ENCODE peak calls at places on chromosomes 12 and 14, in nine cellular contexts. One of them, this sample, is unnamed.

GRCh38 chr14:68789002-68789797 is 3.7 kb downstream of the ZFP36L1 start:
- DNase-seq in A549: peak
- DNase-seq in endothelial cell of umbilical vein: peak
- DNase-seq in GM12891: no peak
- DNase-seq in transverse colon: peak
- DNase-seq in prostate gland: peak
- DNase-seq in tibial nerve: peak
- DNase-seq in K562: peak
- DNase-seq in IMR-90: peak
- DNase-seq in this sample: no peak

GRCh38 chr12:52271157-52271556 is 3.3 kb upstream of the KRT86 start:
- DNase-seq in GM12891: no peak
- DNase-seq in endothelial cell of umbilical vein: no peak
- DNase-seq in transverse colon: no peak
- DNase-seq in A549: no peak
- DNase-seq in prostate gland: no peak
- DNase-seq in tibial nerve: no peak
- DNase-seq in IMR-90: peak
- DNase-seq in K562: no peak
- DNase-seq in this sample: no peak

GRCh38 chr14:96206461-96206860 is 1.8 kb downstream of the BDKRB2 start:
- DNase-seq in K562: no peak
- DNase-seq in prostate gland: peak
- DNase-seq in endothelial cell of umbilical vein: no peak
- DNase-seq in GM12891: no peak
- DNase-seq in A549: no peak
- DNase-seq in IMR-90: no peak
- DNase-seq in tibial nerve: no peak
- DNase-seq in transverse colon: peak
- DNase-seq in this sample: no peak

GRCh38 chr14:64826845-64827244 is 52.9 kb downstream of the SPTB start:
- DNase-seq in IMR-90: no peak
- DNase-seq in prostate gland: no peak
- DNase-seq in endothelial cell of umbilical vein: no peak
- DNase-seq in GM12891: no peak
- DNase-seq in A549: no peak
- DNase-seq in transverse colon: no peak
- DNase-seq in tibial nerve: no peak
- DNase-seq in K562: no peak
- DNase-seq in this sample: no peak

GRCh38 chr12:10220398-10221077 is 7.9 kb downstream of the GABARAPL1 start:
- DNase-seq in tibial nerve: peak
- DNase-seq in A549: no peak
- DNase-seq in IMR-90: peak
- DNase-seq in K562: no peak
- DNase-seq in prostate gland: peak
- DNase-seq in transverse colon: peak
- DNase-seq in GM12891: no peak
- DNase-seq in endothelial cell of umbilical vein: peak
- DNase-seq in this sample: no peak

GRCh38 chr12:106692896-106693295 is 81.6 kb upstream of the RIC8B start:
- DNase-seq in transverse colon: no peak
- DNase-seq in endothelial cell of umbilical vein: no peak
- DNase-seq in tibial nerve: no peak
- DNase-seq in IMR-90: no peak
- DNase-seq in prostate gland: no peak
- DNase-seq in GM12891: no peak
- DNase-seq in K562: no peak
- DNase-seq in A549: no peak
- DNase-seq in this sample: no peak

GRCh38 chr14:70707138-70708038 is 65.7 kb downstream of the TTC9 start:
- DNase-seq in prostate gland: no peak
- DNase-seq in tibial nerve: no peak
- DNase-seq in A549: peak
- DNase-seq in GM12891: no peak
- DNase-seq in endothelial cell of umbilical vein: no peak
- DNase-seq in K562: no peak
- DNase-seq in IMR-90: peak
- DNase-seq in transverse colon: no peak
- DNase-seq in this sample: peak

GRCh38 chr14:44795725-44796124 is 166.0 kb downstream of the KLHL28 start:
- DNase-seq in tibial nerve: no peak
- DNase-seq in prostate gland: no peak
- DNase-seq in A549: no peak
- DNase-seq in K562: no peak
- DNase-seq in transverse colon: no peak
- DNase-seq in IMR-90: peak
- DNase-seq in endothelial cell of umbilical vein: no peak
- DNase-seq in GM12891: no peak
- DNase-seq in this sample: no peak

GRCh38 chr12:69389836-69390235 is 30.3 kb downstream of the YEATS4 start:
- DNase-seq in IMR-90: peak
- DNase-seq in transverse colon: no peak
- DNase-seq in GM12891: no peak
- DNase-seq in K562: no peak
- DNase-seq in tibial nerve: no peak
- DNase-seq in endothelial cell of umbilical vein: peak
- DNase-seq in prostate gland: no peak
- DNase-seq in A549: peak
- DNase-seq in this sample: no peak

GRCh38 chr12:88572785-88573565 is 7.3 kb downstream of the KITLG start:
- DNase-seq in endothelial cell of umbilical vein: peak
- DNase-seq in GM12891: no peak
- DNase-seq in K562: no peak
- DNase-seq in A549: no peak
- DNase-seq in transverse colon: no peak
- DNase-seq in IMR-90: no peak
- DNase-seq in prostate gland: no peak
- DNase-seq in tibial nerve: no peak
- DNase-seq in this sample: no peak
- TF ChIP-seq POLR2A in endothelial cell of umbilical vein: no peak
- TF ChIP-seq POLR2A in GM12891: no peak
- TF ChIP-seq POLR2A in K562: no peak
- TF ChIP-seq POLR2A in A549: no peak
- TF ChIP-seq POLR2A in transverse colon: no peak
- TF ChIP-seq POLR2A in IMR-90: no peak
- TF ChIP-seq POLR2A in prostate gland: no peak
- TF ChIP-seq POLR2A in tibial nerve: no peak
- TF ChIP-seq POLR2A in this sample: no peak

GRCh38 chr12:55715169-55715764 is 579 bp upstream of the BLOC1S1 start:
- DNase-seq in A549: no peak
- DNase-seq in K562: no peak
- DNase-seq in endothelial cell of umbilical vein: no peak
- DNase-seq in IMR-90: no peak
- DNase-seq in tibial nerve: no peak
- DNase-seq in transverse colon: no peak
- DNase-seq in prostate gland: no peak
- DNase-seq in GM12891: no peak
- DNase-seq in this sample: no peak

GRCh38 chr12:55716582-55717396 is 943 bp downstream of the BLOC1S1 start:
- DNase-seq in K562: peak
- DNase-seq in GM12891: no peak
- DNase-seq in IMR-90: no peak
- DNase-seq in transverse colon: no peak
- DNase-seq in prostate gland: no peak
- DNase-seq in tibial nerve: no peak
- DNase-seq in A549: no peak
- DNase-seq in endothelial cell of umbilical vein: no peak
- DNase-seq in this sample: no peak

GRCh38 chr12:55717397-55718007 is 1.7 kb downstream of the BLOC1S1 start:
- DNase-seq in tibial nerve: no peak
- DNase-seq in transverse colon: peak
- DNase-seq in IMR-90: peak
- DNase-seq in GM12891: no peak
- DNase-seq in K562: peak
- DNase-seq in prostate gland: no peak
- DNase-seq in endothelial cell of umbilical vein: peak
- DNase-seq in A549: no peak
- DNase-seq in this sample: peak

GRCh38 chr12:55718020-55718419 is 2.2 kb upstream of the RDH5 start:
- DNase-seq in IMR-90: no peak
- DNase-seq in tibial nerve: no peak
- DNase-seq in K562: no peak
- DNase-seq in transverse colon: no peak
- DNase-seq in A549: no peak
- DNase-seq in GM12891: no peak
- DNase-seq in prostate gland: no peak
- DNase-seq in endothelial cell of umbilical vein: no peak
- DNase-seq in this sample: no peak

GRCh38 chr12:55715833-55716581 is at the start of gene BLOC1S1:
- DNase-seq in prostate gland: peak
- DNase-seq in transverse colon: peak
- DNase-seq in A549: peak
- DNase-seq in GM12891: peak
- DNase-seq in tibial nerve: peak
- DNase-seq in IMR-90: peak
- DNase-seq in K562: peak
- DNase-seq in endothelial cell of umbilical vein: peak
- DNase-seq in this sample: peak
- TF ChIP-seq POLR2A in prostate gland: peak
- TF ChIP-seq POLR2A in transverse colon: peak
- TF ChIP-seq POLR2A in A549: peak
- TF ChIP-seq POLR2A in GM12891: peak
- TF ChIP-seq POLR2A in tibial nerve: peak
- TF ChIP-seq POLR2A in IMR-90: no peak
- TF ChIP-seq POLR2A in K562: peak
- TF ChIP-seq POLR2A in endothelial cell of umbilical vein: no peak
- TF ChIP-seq POLR2A in this sample: peak

GRCh38 chr12:111085100-111085499 is 164.7 kb upstream of the MYL2 start:
- DNase-seq in prostate gland: no peak
- DNase-seq in K562: no peak
- DNase-seq in A549: no peak
- DNase-seq in transverse colon: no peak
- DNase-seq in IMR-90: no peak
- DNase-seq in GM12891: no peak
- DNase-seq in tibial nerve: no peak
- DNase-seq in endothelial cell of umbilical vein: no peak
- DNase-seq in this sample: no peak
- TF ChIP-seq POLR2A in prostate gland: no peak
- TF ChIP-seq POLR2A in K562: no peak
- TF ChIP-seq POLR2A in A549: no peak
- TF ChIP-seq POLR2A in transverse colon: no peak
- TF ChIP-seq POLR2A in IMR-90: no peak
- TF ChIP-seq POLR2A in GM12891: no peak
- TF ChIP-seq POLR2A in tibial nerve: no peak
- TF ChIP-seq POLR2A in endothelial cell of umbilical vein: no peak
- TF ChIP-seq POLR2A in this sample: no peak

GRCh38 chr12:67709367-67709954 is 60.9 kb downstream of the DYRK2 start:
- DNase-seq in K562: no peak
- DNase-seq in tibial nerve: no peak
- DNase-seq in A549: no peak
- DNase-seq in endothelial cell of umbilical vein: no peak
- DNase-seq in GM12891: no peak
- DNase-seq in transverse colon: no peak
- DNase-seq in prostate gland: no peak
- DNase-seq in IMR-90: no peak
- DNase-seq in this sample: no peak

GRCh38 chr12:67705394-67706370 is 57.1 kb downstream of the DYRK2 start:
- DNase-seq in tibial nerve: no peak
- DNase-seq in GM12891: no peak
- DNase-seq in IMR-90: peak
- DNase-seq in prostate gland: no peak
- DNase-seq in K562: no peak
- DNase-seq in transverse colon: no peak
- DNase-seq in A549: peak
- DNase-seq in endothelial cell of umbilical vein: peak
- DNase-seq in this sample: no peak

GRCh38 chr12:67714648-67715047 is 66.1 kb downstream of the DYRK2 start:
- DNase-seq in tibial nerve: no peak
- DNase-seq in K562: no peak
- DNase-seq in transverse colon: no peak
- DNase-seq in IMR-90: peak
- DNase-seq in prostate gland: no peak
- DNase-seq in A549: peak
- DNase-seq in GM12891: no peak
- DNase-seq in endothelial cell of umbilical vein: no peak
- DNase-seq in this sample: no peak

DNA sequence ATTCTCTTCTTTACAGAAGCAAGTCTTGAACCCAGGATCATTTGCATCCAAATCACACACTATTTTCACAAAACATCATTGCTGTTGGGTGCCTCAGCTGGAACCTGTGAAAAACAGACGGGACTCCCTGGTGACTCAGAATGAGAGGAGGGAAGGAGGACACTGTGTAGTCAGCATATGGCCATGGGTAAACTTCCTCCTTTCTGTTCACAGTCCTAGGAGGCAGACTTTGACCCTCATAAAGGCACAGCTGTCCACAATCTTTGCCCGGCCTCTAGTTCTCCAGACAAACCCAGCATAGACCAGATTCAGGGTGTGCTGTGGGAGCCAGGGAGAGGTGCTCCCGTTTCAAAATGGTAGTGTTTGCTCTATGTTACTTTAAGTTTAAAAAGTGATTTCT is 62.0 kb downstream of the DYRK2 start:
- DNase-seq in prostate gland: peak
- DNase-seq in GM12891: no peak
- DNase-seq in IMR-90: peak
- DNase-seq in tibial nerve: no peak
- DNase-seq in A549: peak
- DNase-seq in transverse colon: peak
- DNase-seq in K562: no peak
- DNase-seq in endothelial cell of umbilical vein: no peak
- DNase-seq in this sample: peak
- TF ChIP-seq POLR2A in prostate gland: no peak
- TF ChIP-seq POLR2A in GM12891: no peak
- TF ChIP-seq POLR2A in IMR-90: no peak
- TF ChIP-seq POLR2A in tibial nerve: no peak
- TF ChIP-seq POLR2A in A549: no peak
- TF ChIP-seq POLR2A in transverse colon: peak
- TF ChIP-seq POLR2A in K562: no peak
- TF ChIP-seq POLR2A in endothelial cell of umbilical vein: no peak
- TF ChIP-seq POLR2A in this sample: no peak

This sample was measured in H54.